ENCODE peak calls at places on chromosomes 1 and 21, in four cellular contexts. K is heart right ventricle, O is OCI-M1, V is substantia nigra. T is an unnamed sample.

GRCh38 chr1:178397678-178398077 is 99.1 kb downstream of the CLEC20A start:
- DNase-seq in K (no peak), O (no peak), V (no peak), T (no peak)

GRCh38 chr1:100387209-100387608 is 34.9 kb downstream of the CDC14A start:
- DNase-seq in K (peak), O (no peak), V (no peak), T (no peak)

GRCh38 chr1:227192163-227192562 is 126.1 kb downstream of the CDC42BPA start:
- DNase-seq in K (no peak), O (peak), V (no peak), T (peak)

GRCh38 chr1:96703186-96703585 is 18.4 kb upstream of the PTBP2 start:
- DNase-seq in K (no peak), O (no peak), V (no peak), T (no peak)

GRCh38 chr1:184044603-184045376 is 6.7 kb upstream of the TSEN15 start:
- DNase-seq in K (no peak), O (no peak), V (no peak), T (no peak)

GRCh38 chr1:220706480-220706879 is 16.3 kb downstream of the C1orf115 start:
- DNase-seq in K (no peak), O (no peak), V (no peak), T (no peak)

GRCh38 chr1:16618719-16619118 is 5.4 kb upstream of the NBPF1 start:
- DNase-seq in K (peak), O (no peak), V (no peak), T (no peak)

GRCh38 chr1:119186471-119186870 is 46.0 kb upstream of the WARS2 start:
- DNase-seq in K (no peak), O (no peak), V (no peak), T (no peak)

GRCh38 chr1:203996126-203996525 is 76.8 kb upstream of the SOX13 start:
- DNase-seq in K (no peak), O (no peak), V (peak), T (no peak)

GRCh38 chr1:29112705-29113406 is 10.8 kb downstream of the TMEM200B start:
- DNase-seq in K (no peak), O (no peak), V (no peak), T (no peak)

GRCh38 chr1:35559317-35559944 is 1.8 kb downstream of the NCDN start:
- DNase-seq in K (no peak), O (no peak), V (no peak), T (no peak)

GRCh38 chr21:21858502-21859334 is 860.5 kb downstream of the NCAM2 start:
- DNase-seq in K (no peak), O (no peak), V (no peak), T (no peak)

GRCh38 chr21:34582506-34583150 is 32.3 kb downstream of the RCAN1 start:
- DNase-seq in K (peak), O (peak), V (no peak), T (peak)

GRCh38 chr1:3664700-3665375 is 12.5 kb downstream of the TP73 start:
- DNase-seq in K (no peak), O (no peak), V (no peak), T (no peak)

GRCh38 chr1:218294531-218294930 is 9.4 kb downstream of the RRP15 start:
- DNase-seq in K (no peak), O (no peak), V (no peak), T (no peak)

GRCh38 chr1:206471993-206472392 is 1.7 kb downstream of the IKBKE start:
- DNase-seq in K (no peak), O (no peak), V (no peak), T (peak)

GRCh38 chr1:213194383-213194782 is 143.3 kb downstream of the RPS6KC1 start:
- DNase-seq in K (no peak), O (no peak), V (no peak), T (no peak)

GRCh38 chr1:147673401-147673800 is 3.1 kb upstream of the ACP6 start:
- DNase-seq in K (no peak), O (no peak), V (no peak), T (no peak)

GRCh38 chr1:4128616-4129015 is 228.5 kb upstream of the C1orf174 start:
- DNase-seq in K (no peak), O (no peak), V (no peak), T (no peak)

GRCh38 chr1:44103270-44104131 is 15.1 kb upstream of the KLF17 start:
- DNase-seq in K (no peak), O (no peak), V (no peak), T (peak)

GRCh38 chr1:192969091-192969490 is 90.1 kb downstream of the UCHL5 start:
- DNase-seq in K (no peak), O (peak), V (no peak), T (no peak)

GRCh38 chr1:38000529-38001453 is 4.5 kb downstream of the FHL3 start:
- DNase-seq in K (peak), O (peak), V (no peak), T (peak)

GRCh38 chr1:64242895-64243756 is 39.7 kb downstream of the UBE2U start:
- DNase-seq in K (no peak), O (peak), V (no peak), T (peak)

GRCh38 chr1:201426395-201427310 is 5.1 kb upstream of the TNNI1 start:
- DNase-seq in K (peak), O (no peak), V (no peak), T (no peak)

GRCh38 chr21:45453308-45453950 is 48.5 kb downstream of the COL18A1 start:
- DNase-seq in K (no peak), O (no peak), V (no peak), T (no peak)

GRCh38 chr1:58841455-58841854 is 57.6 kb upstream of the JUN start:
- DNase-seq in K (no peak), O (peak), V (no peak), T (peak)

GRCh38 chr1:182556279-182556678 is 32.8 kb downstream of the RNASEL start:
- DNase-seq in K (no peak), O (no peak), V (no peak), T (no peak)

GRCh38 chr1:12454406-12455391 is 163.3 kb downstream of the DHRS3 start:
- DNase-seq in K (no peak), O (peak), V (no peak), T (no peak)

GRCh38 chr1:151547119-151547899 is 7.2 kb downstream of the TUFT1 start:
- DNase-seq in K (peak), O (no peak), V (no peak), T (no peak)

GRCh38 chr1:204418174-204419063 is 6.8 kb upstream of the PPP1R15B start:
- DNase-seq in K (no peak), O (peak), V (no peak), T (peak)

GRCh38 chr21:20266369-20266710 is 731.9 kb upstream of the NCAM2 start:
- DNase-seq in K (no peak), O (no peak), V (no peak), T (no peak)

GRCh38 chr1:220776725-220777326 is 9.9 kb upstream of the MTARC1 start:
- DNase-seq in K (peak), O (peak), V (peak), T (peak)

GRCh38 chr1:218182455-218182854 is 102.6 kb upstream of the RRP15 start:
- DNase-seq in K (no peak), O (no peak), V (no peak), T (no peak)

GRCh38 chr1:108000620-108001105 is 35.7 kb upstream of the VAV3 start:
- DNase-seq in K (peak), O (no peak), V (no peak), T (no peak)

GRCh38 chr1:171801395-171801990 is 20.0 kb downstream of the METTL13 start:
- DNase-seq in K (no peak), O (peak), V (no peak), T (peak)

GRCh38 chr1:74971982-74972381 is 162.2 kb upstream of the LHX8 start:
- DNase-seq in K (no peak), O (no peak), V (no peak), T (no peak)

GRCh38 chr1:3271866-3272265 is 182.6 kb upstream of the ARHGEF16 start:
- DNase-seq in K (no peak), O (no peak), V (no peak), T (no peak)

T was measured in NB4.